ENCODE peak calls at places on chromosome 12, in ten cellular contexts. Z is mesothelial cell of epicardium, N is esophagus squamous epithelium, F is neural crest cell, A is cardiac fibroblast, U is dorsolateral prefrontal cortex, G is HCT116, W is gastrocnemius medialis, R is endothelial cell, X is nephron progenitor cell. I is an unnamed sample.

GRCh38 chr12:96323906-96324305 is 76.3 kb downstream of the CDK17 start:
- DNase-seq in Z (no peak), N (no peak), F (no peak), A (peak), U (no peak), G (no peak), W (no peak), R (no peak), X (no peak), I (no peak)

GRCh38 chr12:52155048-52155868 is 36.6 kb downstream of the KRT80 start:
- DNase-seq in Z (no peak), N (no peak), F (no peak), A (peak), U (no peak), G (no peak), W (no peak), R (no peak), X (no peak), I (no peak)

GRCh38 chr12:110619534-110619953 is 5.6 kb downstream of the TCTN1 start:
- DNase-seq in Z (no peak), N (no peak), F (no peak), A (no peak), U (no peak), G (no peak), W (no peak), R (no peak), X (no peak), I (no peak)

GRCh38 chr12:9961106-9961505 is 10.1 kb upstream of the CLEC12A start:
- DNase-seq in Z (no peak), N (no peak), F (no peak), A (no peak), U (no peak), G (no peak), W (no peak), R (no peak), X (no peak), I (no peak)

GRCh38 chr12:116968986-116969385 is 58.2 kb downstream of the FBXW8 start:
- DNase-seq in Z (no peak), N (no peak), F (no peak), A (no peak), U (no peak), G (no peak), W (no peak), R (no peak), X (no peak), I (no peak)

GRCh38 chr12:101707131-101707782 is 9.8 kb downstream of the CHPT1 start:
- DNase-seq in Z (no peak), N (no peak), F (no peak), A (no peak), U (no peak), G (no peak), W (no peak), R (no peak), X (no peak), I (no peak)

GRCh38 chr12:89960607-89961394 is 252.2 kb upstream of the ATP2B1 start:
- DNase-seq in Z (no peak), N (no peak), F (no peak), A (peak), U (no peak), G (no peak), W (no peak), R (no peak), X (no peak), I (no peak)

GRCh38 chr12:26238341-26239126 is 43.2 kb downstream of the SSPN start:
- DNase-seq in Z (no peak), N (no peak), F (no peak), A (peak), U (no peak), G (no peak), W (no peak), R (no peak), X (no peak), I (no peak)

GRCh38 chr12:94875525-94875924 is 128.0 kb downstream of the NDUFA12 start:
- DNase-seq in Z (no peak), N (no peak), F (no peak), A (peak), U (no peak), G (peak), W (no peak), R (peak), X (no peak), I (peak)

GRCh38 chr12:75455839-75456238 is 24.7 kb upstream of the GLIPR1 start:
- DNase-seq in Z (no peak), N (no peak), F (no peak), A (no peak), U (no peak), G (no peak), W (no peak), R (no peak), X (no peak), I (no peak)

GRCh38 chr12:75892779-75893408 is 138.7 kb downstream of the PHLDA1 start:
- DNase-seq in Z (no peak), N (no peak), F (no peak), A (peak), U (no peak), G (no peak), W (no peak), R (peak), X (no peak), I (no peak)

GRCh38 chr12:68007466-68007865 is 18.2 kb downstream of the IFNG-AS1 start:
- DNase-seq in Z (no peak), N (no peak), F (no peak), A (peak), U (no peak), G (no peak), W (no peak), R (no peak), X (no peak), I (no peak)

GRCh38 chr12:7123806-7124519 is 4.7 kb downstream of the RBP5 start:
- DNase-seq in Z (no peak), N (no peak), F (no peak), A (no peak), U (no peak), G (no peak), W (no peak), R (no peak), X (no peak), I (no peak)

GRCh38 chr12:95733156-95733825 is 57.3 kb downstream of the NTN4 start:
- DNase-seq in Z (no peak), N (no peak), F (no peak), A (peak), U (no peak), G (no peak), W (no peak), R (no peak), X (no peak), I (no peak)

GRCh38 chr12:53499261-53500118 is at the start of gene MAP3K12:
- DNase-seq in Z (no peak), N (no peak), F (peak), A (peak), U (peak), G (no peak), W (peak), R (peak), X (peak), I (peak)

DNA sequence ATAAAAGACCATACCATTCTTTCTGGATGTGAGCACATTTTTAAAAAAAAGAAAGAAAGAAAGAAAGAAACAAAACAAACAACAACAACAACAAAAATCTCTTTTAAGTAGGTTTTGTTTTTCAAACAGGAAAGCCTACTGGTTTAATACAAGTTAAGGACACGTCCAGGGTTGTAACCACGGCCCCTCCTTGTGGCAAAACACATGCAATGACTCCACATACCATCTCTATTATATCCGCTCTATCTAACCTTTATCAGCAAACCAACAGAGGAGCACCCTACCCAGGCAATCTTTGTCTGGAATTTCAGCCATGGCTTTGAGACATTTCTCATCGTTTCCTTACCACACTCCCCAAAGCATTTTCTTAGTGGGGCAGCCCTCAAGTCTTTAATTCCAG is 360.5 kb upstream of the TMPO start:
- DNase-seq in Z (no peak), N (no peak), F (peak), A (peak), U (no peak), G (peak), W (no peak), R (peak), X (peak), I (peak)
- TF ChIP-seq CTCF in Z (peak), N (peak), F (peak), A (no peak), U (no peak), G (peak), W (no peak), R (peak), X (peak), I (peak)

DNA sequence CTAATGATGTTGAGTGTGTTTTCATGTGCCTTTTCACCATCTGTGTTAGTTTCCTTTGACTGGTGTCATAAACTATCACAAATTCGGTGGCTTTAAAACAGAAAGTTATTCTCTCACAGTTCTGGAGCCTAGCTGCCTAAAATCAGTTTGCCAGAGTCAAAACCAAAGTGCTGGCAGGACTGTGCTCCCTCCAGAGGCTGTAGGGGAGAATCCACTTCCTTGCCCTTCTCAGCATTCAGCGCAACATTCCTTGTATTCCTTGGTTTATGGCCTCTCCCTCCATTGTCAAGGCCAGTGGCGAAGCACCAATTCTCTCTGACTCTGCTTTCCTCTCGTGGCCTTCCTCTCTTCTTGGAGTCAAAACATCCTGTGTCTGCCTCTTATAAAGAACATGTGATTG is 174.2 kb upstream of the PDE3A start:
- DNase-seq in Z (no peak), N (no peak), F (no peak), A (peak), U (no peak), G (no peak), W (no peak), R (peak), X (peak), I (no peak)
- TF ChIP-seq CTCF in Z (no peak), N (no peak), F (peak), A (peak), U (no peak), G (peak), W (no peak), R (no peak), X (peak), I (no peak)

GRCh38 chr12:65986047-65986446 is 144.5 kb downstream of the LLPH start:
- DNase-seq in Z (no peak), N (no peak), F (no peak), A (peak), U (no peak), G (no peak), W (no peak), R (no peak), X (no peak), I (peak)
- TF ChIP-seq CTCF in Z (no peak), N (no peak), F (no peak), A (no peak), U (no peak), G (no peak), W (no peak), R (no peak), X (no peak), I (no peak)

GRCh38 chr12:45469902-45470301 is 254.0 kb downstream of the ANO6 start:
- DNase-seq in Z (no peak), N (no peak), F (no peak), A (no peak), U (no peak), G (no peak), W (no peak), R (no peak), X (no peak), I (no peak)
- TF ChIP-seq CTCF in Z (no peak), N (no peak), F (no peak), A (no peak), U (no peak), G (no peak), W (no peak), R (no peak), X (no peak), I (no peak)

GRCh38 chr12:31959701-31960391 is 631 bp downstream of the RESF1 start:
- DNase-seq in Z (no peak), N (peak), F (peak), A (peak), U (peak), G (no peak), W (peak), R (peak), X (peak), I (peak)
- TF ChIP-seq CTCF in Z (no peak), N (no peak), F (peak), A (peak), U (no peak), G (peak), W (no peak), R (no peak), X (no peak), I (no peak)

GRCh38 chr12:14578646-14579045 is 11.0 kb upstream of the PLBD1 start:
- DNase-seq in Z (no peak), N (no peak), F (no peak), A (no peak), U (no peak), G (no peak), W (no peak), R (no peak), X (no peak), I (no peak)
- TF ChIP-seq CTCF in Z (no peak), N (no peak), F (no peak), A (no peak), U (no peak), G (no peak), W (no peak), R (no peak), X (no peak), I (no peak)

DNA sequence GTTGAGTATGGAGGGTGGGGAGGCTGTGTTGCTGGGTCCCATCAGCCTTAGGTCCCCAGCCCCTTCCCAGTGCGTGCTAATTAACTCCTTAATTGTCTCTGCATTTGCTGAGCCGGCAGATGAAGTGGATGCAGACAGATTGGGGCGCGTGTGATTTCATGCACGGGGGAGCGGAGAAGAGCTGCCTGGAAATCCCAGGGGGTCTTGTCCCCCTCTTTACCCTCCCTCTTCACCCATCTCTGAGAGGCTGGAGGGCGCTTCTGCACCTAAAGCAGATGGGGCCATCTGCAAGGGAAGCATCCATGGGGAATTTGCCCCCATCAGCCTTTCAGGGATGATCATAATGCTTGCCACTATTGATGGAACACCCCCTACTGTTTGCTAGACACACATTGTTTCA is 4.4 kb upstream of the ASIC1 start:
- DNase-seq in Z (no peak), N (no peak), F (no peak), A (no peak), U (no peak), G (no peak), W (no peak), R (no peak), X (no peak), I (no peak)
- TF ChIP-seq CTCF in Z (no peak), N (no peak), F (no peak), A (no peak), U (no peak), G (no peak), W (no peak), R (no peak), X (no peak), I (no peak)